ENCODE peak calls at places on chromosome 14, in six cellular contexts. L is IMR-90, Q is tibial nerve, I is lung, X is MM.1S, A is cardiac muscle cell. W is an unnamed sample.
A peak's percentile ranks its signal among the peaks of the same experiment; 100 is the strongest.

GRCh38 chr14:99788713-99789112 is 4.5 kb upstream of the EML1 start:
- DNase-seq in L (no peak), Q (no peak), I (no peak), X (no peak), A (no peak), W (no peak)

GRCh38 chr14:103247169-103247606 is 86.8 kb upstream of the EIF5 start:
- DNase-seq in L (no peak), Q (no peak), I (no peak), X (no peak), A (no peak), W (no peak)

GRCh38 chr14:60250318-60251035 is 1.5 kb downstream of the PPM1A start:
- DNase-seq in L (peak; percentile 9), Q (no peak), I (no peak), X (no peak), A (no peak), W (no peak)

GRCh38 chr14:67875175-67876006 is 55.8 kb downstream of the RAD51B start:
- DNase-seq in L (no peak), Q (no peak), I (no peak), X (no peak), A (no peak), W (no peak)

GRCh38 chr14:28344381-28344780 is 422.2 kb upstream of the FOXG1 start:
- DNase-seq in L (no peak), Q (no peak), I (no peak), X (no peak), A (no peak), W (no peak)

GRCh38 chr14:24816011-24816928 is 182.3 kb upstream of the GZMB start:
- DNase-seq in L (peak; percentile 37), Q (no peak), I (no peak), X (no peak), A (no peak), W (no peak)

GRCh38 chr14:68718033-68718725 is 74.7 kb downstream of the ZFP36L1 start:
- DNase-seq in L (no peak), Q (no peak), I (no peak), X (no peak), A (no peak), W (no peak)

GRCh38 chr14:100440207-100440631 is 117.1 kb downstream of the SLC25A47 start:
- DNase-seq in L (peak; percentile 58), Q (peak; percentile 59), I (peak; percentile 73), X (no peak), A (peak; percentile 70), W (peak; percentile 23)

GRCh38 chr14:69573841-69574265 is 818 bp downstream of the CCDC177 start:
- DNase-seq in L (no peak), Q (no peak), I (no peak), X (no peak), A (peak; percentile 10), W (no peak)

GRCh38 chr14:53495846-53496343 is 342.8 kb upstream of the DDHD1 start:
- DNase-seq in L (no peak), Q (no peak), I (no peak), X (no peak), A (no peak), W (no peak)

GRCh38 chr14:74506408-74506807 is 12.8 kb downstream of the ISCA2 start:
- DNase-seq in L (no peak), Q (no peak), I (no peak), X (no peak), A (no peak), W (no peak)

GRCh38 chr14:101504096-101504948 is 57.0 kb upstream of the DIO3 start:
- DNase-seq in L (no peak), Q (no peak), I (no peak), X (no peak), A (no peak), W (no peak)

GRCh38 chr14:93729993-93730392 is 58.3 kb downstream of the PRIMA1 start:
- DNase-seq in L (no peak), Q (no peak), I (no peak), X (no peak), A (no peak), W (no peak)

GRCh38 chr14:74935340-74935640 is 12.2 kb upstream of the RPS6KL1 start:
- DNase-seq in L (no peak), Q (no peak), I (no peak), X (no peak), A (peak; percentile 17), W (no peak)

GRCh38 chr14:60106341-60106740 is 14.6 kb downstream of the PCNX4 start:
- DNase-seq in L (peak; percentile 76), Q (no peak), I (no peak), X (no peak), A (no peak), W (no peak)

GRCh38 chr14:69475194-69475818 is 9.2 kb upstream of the PLEKHD1 start:
- DNase-seq in L (peak; percentile 7), Q (no peak), I (no peak), X (peak; percentile 36), A (peak; percentile 23), W (no peak)

DNA sequence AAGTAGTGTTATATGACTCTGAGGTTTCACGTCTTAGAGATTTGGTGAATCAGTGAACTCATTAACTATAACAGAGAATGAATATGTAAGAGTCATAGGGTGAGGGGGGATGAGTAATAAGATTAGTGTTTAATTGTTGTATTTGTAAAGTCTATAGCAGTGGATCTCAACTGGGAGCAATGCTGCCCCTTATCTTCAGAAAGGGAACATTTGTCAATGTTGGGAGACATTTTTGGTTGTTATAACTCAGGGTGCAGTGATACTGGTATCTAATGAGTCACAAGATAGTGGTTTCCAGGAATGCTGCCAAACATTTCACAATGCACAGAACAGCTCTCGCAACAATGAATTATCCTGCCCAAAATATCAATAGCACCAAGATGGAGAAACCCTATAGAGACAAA is 1193.7 kb downstream of the GALC start:
- DNase-seq in L (peak; percentile 98), Q (peak; percentile 63), I (no peak), X (no peak), A (no peak), W (no peak)
- TF ChIP-seq CTCF in L (peak; percentile 20), Q (no peak), I (no peak), X (no peak), A (no peak), W (no peak)

DNA sequence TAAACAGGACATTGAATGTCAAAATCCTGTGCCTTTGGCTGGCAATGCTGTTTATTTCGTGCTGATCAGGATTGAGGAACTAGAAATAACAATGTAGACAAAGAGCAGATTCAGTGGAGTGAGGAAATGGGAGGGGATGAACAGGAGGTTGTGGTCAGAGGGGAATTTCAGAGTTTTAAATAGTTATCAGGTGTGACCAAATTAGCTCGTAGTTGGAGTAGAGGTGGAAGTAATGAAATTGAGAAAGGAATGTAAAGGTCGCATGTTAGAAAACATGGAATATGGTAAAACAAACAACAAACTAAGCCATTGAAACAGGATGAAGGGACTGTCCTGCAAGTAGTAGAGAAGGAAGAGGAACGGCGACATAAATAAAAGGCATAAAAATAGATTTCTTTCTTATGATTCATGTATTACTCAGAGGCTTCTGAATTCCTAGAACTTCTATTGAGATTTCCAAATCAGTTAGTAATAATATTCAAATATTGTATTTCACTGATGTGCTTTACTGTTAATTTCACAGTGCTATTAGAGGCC is 9.5 kb upstream of the SAV1 start:
- DNase-seq in L (peak; percentile 67), Q (no peak), I (no peak), X (no peak), A (no peak), W (no peak)
- H3K4me3 ChIP-seq in L (peak overlapping the region; percentile 11), Q (no peak overlapping the region), I (no peak overlapping the region), X (peak overlapping the region; percentile 37), A (no peak overlapping the region), W (peak overlapping the region; percentile 16)

DNA sequence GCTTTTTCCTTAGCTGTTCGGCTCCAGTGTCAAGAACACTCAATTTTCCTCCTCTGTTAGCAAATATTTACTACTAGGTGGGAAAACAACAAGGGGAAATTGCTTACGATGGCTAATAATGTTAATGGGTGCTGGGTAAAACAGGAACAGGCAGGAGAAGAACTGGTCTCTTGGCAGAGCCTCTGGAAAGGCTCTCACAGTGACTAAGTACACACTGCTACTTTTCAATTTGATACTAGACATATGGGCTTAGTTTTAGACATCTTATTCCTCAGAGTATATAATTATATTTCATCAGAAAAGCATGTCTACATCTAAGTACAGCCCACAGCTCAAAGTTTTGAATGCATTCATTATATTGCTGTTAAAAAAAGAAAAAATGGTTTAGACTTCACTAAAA is 65.4 kb upstream of the SAV1 start:
- DNase-seq in L (no peak), Q (no peak), I (no peak), X (no peak), A (no peak), W (no peak)
- H3K36me3 ChIP-seq in L (peaks cover 33% of the 10 kb centered on the region), Q (peaks cover 91% of the 10 kb centered on the region), I (peaks cover 33% of the 10 kb centered on the region), X (no peaks in the 10 kb centered on the region), A (peaks cover 41% of the 10 kb centered on the region), W (peaks cover 15% of the 10 kb centered on the region)

DNA sequence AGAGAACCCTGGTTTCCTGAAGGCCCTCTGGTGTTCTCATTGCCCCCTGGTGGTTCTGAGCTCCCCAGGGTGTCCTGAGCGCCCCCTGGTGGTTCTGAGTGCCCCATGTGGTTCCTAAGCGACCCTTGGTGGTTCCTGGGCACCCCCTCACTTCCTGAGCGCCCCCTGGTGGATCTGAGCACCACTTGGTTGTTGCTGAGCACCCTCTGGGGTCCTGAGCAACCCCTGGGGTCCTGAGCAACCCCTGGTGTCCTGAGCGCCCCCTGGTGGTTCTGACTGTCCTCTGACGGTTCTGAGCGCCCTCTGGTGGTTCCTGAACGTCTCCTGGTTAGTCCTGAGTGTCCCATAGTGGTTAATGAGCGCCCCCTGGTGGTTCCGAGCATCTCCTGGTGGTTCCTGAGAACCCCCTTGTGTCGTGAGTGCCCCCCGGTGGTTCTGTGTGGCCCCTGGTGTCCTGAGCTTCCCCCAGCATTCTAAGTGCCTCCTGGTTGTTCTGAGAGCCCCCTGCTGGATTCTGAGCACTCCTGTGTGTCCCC is 568.3 kb downstream of the TMEM121 start:
- DNase-seq in L (no peak), Q (no peak), I (no peak), X (no peak), A (no peak), W (no peak)
- TF ChIP-seq CTCF in L (peak; percentile 23), Q (no peak), I (no peak), X (no peak), A (no peak), W (no peak)

DNA sequence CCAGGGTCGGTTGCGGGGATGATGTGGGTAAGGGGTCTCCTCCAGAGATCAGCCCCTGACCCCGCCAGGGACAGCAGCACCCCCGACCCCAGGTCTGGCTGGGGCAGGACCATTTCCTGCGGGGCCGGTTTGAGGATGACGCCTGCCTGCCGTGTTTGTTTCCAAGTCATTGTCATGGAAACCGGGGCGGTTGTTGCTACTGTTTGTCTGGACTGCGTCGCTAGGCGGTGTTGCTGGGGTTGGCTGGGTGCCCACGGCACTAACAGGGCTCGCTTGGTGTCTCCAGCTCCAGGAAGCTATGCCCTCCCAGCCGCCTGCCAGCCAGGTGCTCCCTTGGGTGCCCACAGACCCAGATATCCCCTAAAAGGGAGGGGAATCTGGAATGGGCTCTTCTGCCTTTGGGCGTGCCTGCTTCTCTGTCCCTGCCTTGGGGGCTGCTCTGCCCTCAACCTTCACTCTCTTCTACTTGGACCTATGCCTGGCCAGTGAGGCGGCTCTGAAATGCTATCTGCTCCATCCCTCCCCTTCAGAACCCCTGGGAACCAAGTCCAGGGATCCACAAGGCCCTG is 4.7 kb upstream of the CRIP1 start:
- DNase-seq in L (peak; percentile 95), Q (peak; percentile 97), I (peak; percentile 94), X (peak; percentile 84), A (no peak), W (peak; percentile 82)
- H3K4me3 ChIP-seq in L (no peak overlapping the region), Q (peak overlapping the region; percentile 51), I (no peak overlapping the region), X (no peak overlapping the region), A (no peak overlapping the region), W (no peak overlapping the region)

GRCh38 chr14:56632192-56632591 is 52.6 kb downstream of the TMEM260 start:
- DNase-seq in L (no peak), Q (no peak), I (no peak), X (no peak), A (no peak), W (no peak)
- H3K36me3 ChIP-seq in L (peaks cover 35% of the 10 kb centered on the region), Q (peaks cover 99% of the 10 kb centered on the region), I (peaks cover 25% of the 10 kb centered on the region), X (no peaks in the 10 kb centered on the region), A (peaks cover 32% of the 10 kb centered on the region), W (peaks cover 6% of the 10 kb centered on the region)

GRCh38 chr14:77044776-77045569 is 16.5 kb upstream of the IRF2BPL start:
- DNase-seq in L (no peak), Q (peak; percentile 82), I (peak; percentile 59), X (no peak), A (no peak), W (no peak)
- TF ChIP-seq CTCF in L (no peak), Q (no peak), I (no peak), X (no peak), A (no peak), W (no peak)

W was measured in GM06990.